ENCODE peak calls at places on chromosomes 12 and 14, in four cellular contexts. N, T, S and M are unnamed samples.

GRCh38 chr14:90726656-90727055 is 89.6 kb downstream of the TTC7B start:
- DNase-seq in T (no peak), N (peak), S (peak), M (no peak)

GRCh38 chr14:55846852-55847471 is 267.0 kb downstream of the KTN1 start:
- DNase-seq in S (no peak), N (peak), T (no peak), M (no peak)

GRCh38 chr12:26798013-26798412 is 35.0 kb downstream of the ITPR2 start:
- DNase-seq in S (no peak), N (no peak), T (no peak), M (no peak)

GRCh38 chr12:89945123-89945522 is 236.5 kb upstream of the ATP2B1 start:
- DNase-seq in T (no peak), N (no peak), S (no peak), M (no peak)

GRCh38 chr12:29241821-29242591 is 92.9 kb downstream of the FAR2 start:
- DNase-seq in N (peak), S (peak), T (peak), M (no peak)

GRCh38 chr12:38903596-38903995 is 1.8 kb downstream of the CPNE8 start:
- DNase-seq in N (no peak), S (no peak), T (no peak), M (no peak)

GRCh38 chr12:75560167-75560566 is 48.8 kb upstream of the KRR1 start:
- DNase-seq in T (peak), S (no peak), N (no peak), M (no peak)

GRCh38 chr12:108801736-108802665 is 55.4 kb downstream of the SSH1 start:
- DNase-seq in S (no peak), N (peak), T (no peak), M (no peak)

GRCh38 chr14:34227834-34228662 is 234.0 kb downstream of the SPTSSA start:
- DNase-seq in S (peak), N (peak), T (peak), M (peak)

GRCh38 chr12:52971701-52972329 is 22.9 kb downstream of the KRT18 start:
- DNase-seq in N (no peak), S (no peak), T (no peak), M (no peak)

GRCh38 chr12:116551619-116551951 is 7.6 kb upstream of the MAP1LC3B2 start:
- DNase-seq in N (no peak), T (no peak), S (no peak), M (no peak)

DNA sequence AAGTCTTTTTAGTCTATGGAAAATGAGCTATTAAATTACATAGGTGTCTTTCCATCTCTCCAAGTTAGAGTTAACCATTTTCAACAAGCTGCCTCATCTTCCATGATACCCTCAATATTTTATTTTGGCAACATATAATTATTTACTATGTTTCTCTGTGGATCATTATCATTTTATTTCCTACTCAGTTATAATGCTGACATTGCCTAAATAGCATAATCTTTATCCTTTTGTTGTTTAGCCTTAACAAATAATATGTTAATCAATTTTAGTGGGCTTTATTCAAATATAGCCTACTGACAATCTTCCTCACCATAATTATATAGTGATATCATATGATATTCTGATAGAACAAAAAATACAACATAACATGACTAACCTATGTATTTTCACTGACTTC is 1044.8 kb upstream of the FOXG1 start:
- DNase-seq in S (no peak), T (no peak), N (no peak), M (no peak)
- TF ChIP-seq CTCF in S (no peak), T (no peak), N (no peak), M (no peak)

GRCh38 chr12:120649442-120650248 is 9.2 kb downstream of the CABP1 start:
- DNase-seq in T (no peak), N (no peak), S (no peak), M (no peak)
- TF ChIP-seq CTCF in T (no peak), N (no peak), S (no peak), M (no peak)

GRCh38 chr14:73742520-73743238 is 28.5 kb upstream of the PNMA1 start:
- DNase-seq in T (no peak), N (no peak), S (no peak), M (no peak)

GRCh38 chr14:73739899-73740685 is 25.9 kb upstream of the PNMA1 start:
- DNase-seq in N (no peak), S (no peak), T (no peak), M (no peak)

GRCh38 chr14:73741876-73742519 is 27.8 kb upstream of the PNMA1 start:
- DNase-seq in N (no peak), S (no peak), T (no peak), M (no peak)

GRCh38 chr14:73740921-73741326 is 26.7 kb upstream of the PNMA1 start:
- DNase-seq in T (no peak), N (peak), S (peak), M (peak)

DNA sequence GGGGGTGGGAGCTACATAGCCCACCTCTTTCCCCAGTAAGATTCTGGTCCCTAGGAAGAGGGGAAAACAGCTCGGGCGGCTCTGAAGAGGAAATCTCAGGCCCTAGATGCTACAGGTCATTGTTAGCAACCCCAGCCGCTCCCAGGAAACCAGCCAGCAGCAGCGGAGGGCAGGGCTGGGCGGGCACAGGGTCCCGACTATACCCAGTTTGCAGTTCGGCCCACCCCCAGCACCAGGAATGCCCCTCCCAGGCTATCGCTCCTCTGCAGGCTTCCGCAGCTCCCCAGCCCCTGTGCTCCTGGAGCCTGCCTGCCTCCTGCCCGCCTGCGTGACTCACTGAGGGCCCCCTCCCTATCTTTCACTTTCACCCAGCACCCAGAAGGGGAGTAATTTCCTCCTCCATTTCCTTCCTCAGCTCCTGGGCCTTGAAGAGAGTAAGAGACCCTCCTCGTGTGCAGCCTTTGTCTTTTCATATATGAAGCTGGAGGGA is 27.2 kb upstream of the PNMA1 start:
- DNase-seq in T (peak), N (peak), S (no peak), M (peak)
- TF ChIP-seq CTCF in T (no peak), N (no peak), S (no peak), M (no peak)

DNA sequence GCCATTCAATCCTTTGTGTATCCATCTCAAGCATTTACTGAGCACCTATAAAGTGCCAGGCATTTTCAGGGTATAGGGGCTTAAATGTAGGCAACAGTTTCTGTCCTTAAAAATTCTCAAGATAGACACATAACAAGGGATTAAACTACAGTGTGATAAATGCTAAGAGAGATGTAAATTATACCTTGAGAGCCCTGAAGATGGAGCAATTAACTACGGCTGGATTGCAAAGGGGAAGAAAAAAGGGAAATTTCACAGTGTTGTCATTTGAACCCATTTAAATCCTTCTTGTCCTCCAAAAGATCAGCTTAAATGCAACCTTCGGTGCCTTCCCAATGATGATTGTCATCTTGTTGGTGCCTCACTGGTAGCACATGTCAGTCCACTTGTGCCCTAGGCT is 11.5 kb upstream of the IL26 start:
- DNase-seq in S (no peak), N (no peak), T (no peak), M (no peak)
- TF ChIP-seq CTCF in S (no peak), N (no peak), T (no peak), M (no peak)

DNA sequence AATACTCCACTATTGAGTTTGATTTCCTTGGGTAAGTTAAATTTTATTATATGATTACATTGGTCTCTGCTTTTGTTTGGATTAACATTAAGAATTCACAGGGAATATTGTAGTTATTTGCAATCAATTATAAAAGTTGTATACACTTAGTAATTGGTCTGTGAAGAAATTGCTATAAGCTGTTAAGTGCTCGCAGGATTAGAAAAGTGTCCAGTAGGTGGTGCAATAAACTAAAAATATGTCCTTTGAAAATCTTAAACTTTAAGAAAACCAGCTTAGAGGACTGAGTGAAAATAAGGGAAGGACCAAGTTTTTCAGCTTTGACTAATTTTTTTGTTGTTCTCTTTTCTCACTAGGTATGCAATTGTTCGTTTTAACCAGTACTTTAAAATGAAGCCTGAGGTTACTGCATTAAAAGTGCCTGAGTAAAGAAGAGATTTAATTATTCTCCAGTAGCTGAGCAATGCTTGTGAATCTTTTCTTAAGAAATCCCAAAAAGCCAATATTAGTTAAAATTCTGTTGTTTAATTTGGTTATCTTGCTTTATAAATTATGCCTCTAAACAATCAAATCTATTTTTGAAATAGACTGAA is 59.7 kb downstream of the ETNK1 start:
- DNase-seq in T (peak), S (peak), N (no peak), M (no peak)
- TF ChIP-seq CTCF in T (peak), S (peak), N (peak), M (peak)

GRCh38 chr14:60736494-60736893 is 1.9 kb downstream of the MNAT1 start:
- DNase-seq in S (no peak), T (no peak), N (no peak), M (no peak)

GRCh38 chr14:60732840-60733483 is 1.6 kb upstream of the MNAT1 start:
- DNase-seq in S (no peak), N (no peak), T (no peak), M (no peak)

GRCh38 chr14:60738843-60739508 is 4.4 kb downstream of the MNAT1 start:
- DNase-seq in S (no peak), T (no peak), N (no peak), M (peak)

DNA sequence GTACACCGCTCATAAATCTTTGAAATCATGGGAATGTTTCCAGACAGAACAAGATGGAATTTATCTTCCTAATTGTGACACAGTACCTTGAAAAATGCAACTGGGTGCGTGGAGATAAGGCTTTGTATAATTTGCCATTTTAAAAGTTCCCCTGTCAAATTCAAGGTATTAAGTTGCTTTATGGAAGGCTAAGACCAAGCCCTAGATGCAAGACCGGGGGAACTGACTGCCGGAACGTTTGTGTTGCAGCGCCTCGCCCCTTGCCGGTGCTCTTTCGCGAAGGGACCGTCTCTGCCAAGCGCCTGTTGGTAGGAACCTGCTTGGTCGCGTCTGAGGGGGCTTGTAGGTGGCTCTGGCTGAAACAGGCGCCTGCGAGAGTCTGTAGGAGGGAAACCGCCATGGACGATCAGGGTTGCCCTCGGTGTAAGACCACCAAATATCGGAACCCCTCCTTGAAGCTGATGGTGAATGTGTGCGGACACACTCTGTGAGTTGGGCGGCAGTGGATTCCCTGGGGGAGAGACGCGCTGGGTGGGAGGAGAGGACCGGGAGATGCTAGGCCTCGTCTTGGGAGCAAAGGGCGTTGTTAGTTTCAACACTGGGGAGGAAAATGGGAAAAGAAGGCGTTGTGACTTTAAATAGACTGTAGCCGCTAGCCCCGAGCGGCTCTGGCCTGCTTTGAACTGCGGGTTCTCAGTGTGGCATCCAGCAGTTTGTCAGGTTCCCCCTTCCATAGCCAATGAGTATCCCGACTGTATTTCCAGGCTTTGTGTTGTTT is at the start of gene MNAT1:
- DNase-seq in N (peak), T (peak), S (peak), M (peak)
- TF ChIP-seq CTCF in N (peak), T (no peak), S (peak), M (no peak)

DNA sequence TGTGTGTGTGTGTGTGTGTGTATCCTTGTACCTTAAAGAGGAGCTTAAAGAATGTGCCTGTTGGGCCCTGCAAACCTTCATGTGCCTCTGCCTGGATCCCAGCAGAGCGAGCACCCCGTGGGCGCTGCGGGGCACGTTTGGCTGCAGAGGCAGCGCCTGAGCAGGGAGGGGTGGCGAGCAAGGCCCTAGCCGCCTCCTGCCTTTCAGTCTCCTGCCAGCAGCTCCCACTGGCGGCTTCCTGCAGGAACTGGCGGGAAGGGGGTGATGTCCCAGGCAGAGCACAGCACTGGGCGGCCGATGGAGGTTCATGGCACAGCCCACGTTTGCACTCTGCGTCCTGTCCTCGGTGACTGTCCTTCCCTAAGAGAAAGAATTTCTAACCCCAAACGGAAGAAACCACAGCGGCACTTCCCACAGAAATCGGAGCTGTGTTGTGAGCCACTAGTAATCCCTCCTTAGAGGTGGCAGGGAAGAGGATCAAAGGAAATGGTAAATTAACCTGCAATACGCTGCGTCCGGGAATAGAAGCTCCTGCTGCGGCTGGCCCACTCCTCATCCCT is 19.8 kb downstream of the ZBTB42 start:
- DNase-seq in T (no peak), N (peak), S (no peak), M (peak)
- TF ChIP-seq CTCF in T (no peak), N (peak), S (peak), M (no peak)

GRCh38 chr14:20487402-20487742 is 18.0 kb upstream of the RNASE10 start:
- DNase-seq in N (no peak), T (no peak), S (no peak), M (no peak)
- TF ChIP-seq CTCF in N (no peak), T (no peak), S (peak), M (no peak)

DNA sequence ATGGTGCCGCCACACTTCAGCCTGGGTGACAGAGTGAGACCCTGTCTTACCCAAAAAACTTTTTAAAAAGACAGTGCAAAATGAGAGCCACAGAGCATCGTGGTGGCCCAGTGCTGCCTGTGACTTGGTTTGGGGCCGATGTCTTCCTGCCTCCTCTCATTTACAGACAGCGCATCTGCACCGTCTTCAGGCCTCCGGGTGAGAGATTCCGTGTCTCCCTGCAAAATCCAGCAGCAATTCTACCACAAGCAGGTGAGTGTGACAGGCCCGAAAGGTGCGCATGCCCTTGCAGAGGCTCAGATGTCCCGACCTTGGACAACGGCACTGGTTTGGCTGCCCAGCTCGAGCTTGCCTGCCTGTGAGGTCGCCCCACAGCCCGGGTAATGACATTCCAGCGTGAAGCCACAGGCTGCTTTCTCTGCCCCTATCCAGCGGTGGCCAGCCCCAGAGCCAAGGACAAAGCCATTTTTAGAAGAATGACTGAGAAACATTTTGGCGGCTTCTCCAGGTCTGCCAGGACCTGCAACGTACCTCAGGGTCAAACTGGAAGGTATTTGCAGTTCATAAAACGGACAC is 70.3 kb upstream of the RFLNA start:
- DNase-seq in T (no peak), S (no peak), N (no peak), M (no peak)
- TF ChIP-seq CTCF in T (no peak), S (no peak), N (no peak), M (no peak)

GRCh38 chr12:47586952-47587669 is 118.7 kb downstream of the RPAP3 start:
- DNase-seq in S (no peak), N (no peak), T (no peak), M (no peak)

GRCh38 chr12:47591387-47591786 is 114.4 kb downstream of the RPAP3 start:
- DNase-seq in S (no peak), N (no peak), T (no peak), M (peak)

GRCh38 chr12:47590771-47591368 is 115.0 kb downstream of the RPAP3 start:
- DNase-seq in S (no peak), T (no peak), N (no peak), M (peak)

DNA sequence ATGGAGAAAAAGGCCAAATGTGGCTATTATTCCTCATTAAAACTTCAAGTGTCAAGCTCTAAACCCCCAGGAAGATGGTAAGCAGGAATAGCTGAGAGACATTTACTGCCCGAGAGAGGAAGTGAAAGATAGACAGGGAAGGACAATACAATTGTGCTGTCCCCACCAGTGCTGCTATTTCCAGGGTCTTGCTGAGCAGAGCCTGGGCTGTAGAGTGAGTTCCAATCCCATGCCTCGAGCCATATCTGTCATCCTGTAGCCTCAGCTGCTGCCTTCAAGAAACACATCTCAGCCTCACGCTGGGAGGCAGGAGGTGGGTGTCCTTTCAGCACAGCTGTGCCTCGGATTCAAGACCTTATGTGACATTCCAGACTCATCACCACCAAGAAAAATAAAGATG is 114.0 kb downstream of the RPAP3 start:
- DNase-seq in S (no peak), T (no peak), N (no peak), M (no peak)
- TF ChIP-seq CTCF in S (no peak), T (no peak), N (no peak), M (no peak)